ENCODE peak calls at places on chromosome 4, in six cellular contexts. D, Q, W, P, F and T are unnamed samples.

GRCh38 chr4:53043096-53043495 is 181.0 kb downstream of the RASL11B start:
- DNase-seq in D (no peak), Q (no peak), W (no peak), P (no peak), F (no peak), T (no peak)

GRCh38 chr4:123748806-123749205 is 352.2 kb downstream of the SPRY1 start:
- DNase-seq in D (no peak), Q (no peak), W (no peak), P (no peak), F (no peak), T (no peak)

GRCh38 chr4:63607186-63607872 is 801.9 kb downstream of the TECRL start:
- DNase-seq in D (no peak), Q (no peak), W (no peak), P (no peak), F (no peak), T (no peak)

GRCh38 chr4:4693258-4693657 is 151.4 kb upstream of the STX18 start:
- DNase-seq in D (no peak), Q (no peak), W (no peak), P (no peak), F (no peak), T (no peak)

GRCh38 chr4:13762126-13762525 is 134.6 kb upstream of the BOD1L1 start:
- DNase-seq in D (no peak), Q (no peak), W (no peak), P (no peak), F (no peak), T (no peak)

GRCh38 chr4:41203169-41203568 is 11.2 kb downstream of the APBB2 start:
- DNase-seq in D (no peak), Q (no peak), W (no peak), P (no peak), F (no peak), T (no peak)

GRCh38 chr4:168880087-168880675 is 129.9 kb downstream of the CBR4 start:
- DNase-seq in D (no peak), Q (no peak), W (no peak), P (no peak), F (no peak), T (no peak)

GRCh38 chr4:139465922-139466321 is 12.0 kb downstream of the RAB33B start:
- DNase-seq in D (no peak), Q (no peak), W (no peak), P (no peak), F (no peak), T (no peak)

GRCh38 chr4:107709916-107710315 is 10.1 kb downstream of the PAPSS1 start:
- DNase-seq in D (no peak), Q (no peak), W (no peak), P (no peak), F (no peak), T (no peak)

GRCh38 chr4:68410149-68410548 is 37.1 kb upstream of the TMPRSS11E start:
- DNase-seq in D (no peak), Q (no peak), W (no peak), P (no peak), F (no peak), T (no peak)

GRCh38 chr4:68406479-68406859 is 40.8 kb upstream of the TMPRSS11E start:
- DNase-seq in D (no peak), Q (no peak), W (no peak), P (no peak), F (no peak), T (no peak)

GRCh38 chr4:68410643-68411042 is 36.6 kb upstream of the TMPRSS11E start:
- DNase-seq in D (no peak), Q (no peak), W (no peak), P (no peak), F (no peak), T (no peak)

GRCh38 chr4:68404153-68404552 is 43.1 kb upstream of the TMPRSS11E start:
- DNase-seq in D (no peak), Q (no peak), W (no peak), P (no peak), F (no peak), T (no peak)

GRCh38 chr4:68407868-68408190 is 39.4 kb upstream of the TMPRSS11E start:
- DNase-seq in D (no peak), Q (no peak), W (no peak), P (no peak), F (no peak), T (no peak)
- TF ChIP-seq POLR2A in D (no peak), Q (no peak), W (no peak), P (no peak), F (no peak), T (no peak)

DNA sequence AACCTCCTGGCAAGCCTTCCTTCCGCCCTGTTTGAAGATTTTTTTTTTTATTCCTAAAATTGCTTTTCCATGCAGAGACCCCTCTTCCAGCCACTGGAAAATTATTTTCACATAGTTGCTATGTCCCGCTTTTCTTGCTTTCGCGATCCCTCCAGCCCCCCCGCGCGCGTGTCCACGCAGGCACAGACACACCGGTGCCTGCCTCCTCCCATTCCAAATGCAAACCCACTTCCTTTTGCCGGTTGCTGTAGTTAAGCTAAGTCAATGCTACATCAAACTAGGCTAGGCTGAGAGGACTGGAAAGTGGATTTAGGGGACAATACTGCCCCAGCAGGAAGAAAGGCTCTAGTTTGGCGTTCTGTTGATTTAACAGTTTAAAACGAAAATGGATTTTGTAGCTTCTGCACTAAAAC is 111.0 kb downstream of the DHX15 start:
- DNase-seq in D (no peak), Q (no peak), W (peak; percentile 83), P (no peak), F (peak; percentile 48), T (no peak)
- H3K27ac ChIP-seq in D (peak overlapping the region; percentile 92), Q (no peak overlapping the region), W (no peak overlapping the region), P (no peak overlapping the region), F (peak overlapping the region; percentile 76), T (peak overlapping the region; percentile 39)

DNA sequence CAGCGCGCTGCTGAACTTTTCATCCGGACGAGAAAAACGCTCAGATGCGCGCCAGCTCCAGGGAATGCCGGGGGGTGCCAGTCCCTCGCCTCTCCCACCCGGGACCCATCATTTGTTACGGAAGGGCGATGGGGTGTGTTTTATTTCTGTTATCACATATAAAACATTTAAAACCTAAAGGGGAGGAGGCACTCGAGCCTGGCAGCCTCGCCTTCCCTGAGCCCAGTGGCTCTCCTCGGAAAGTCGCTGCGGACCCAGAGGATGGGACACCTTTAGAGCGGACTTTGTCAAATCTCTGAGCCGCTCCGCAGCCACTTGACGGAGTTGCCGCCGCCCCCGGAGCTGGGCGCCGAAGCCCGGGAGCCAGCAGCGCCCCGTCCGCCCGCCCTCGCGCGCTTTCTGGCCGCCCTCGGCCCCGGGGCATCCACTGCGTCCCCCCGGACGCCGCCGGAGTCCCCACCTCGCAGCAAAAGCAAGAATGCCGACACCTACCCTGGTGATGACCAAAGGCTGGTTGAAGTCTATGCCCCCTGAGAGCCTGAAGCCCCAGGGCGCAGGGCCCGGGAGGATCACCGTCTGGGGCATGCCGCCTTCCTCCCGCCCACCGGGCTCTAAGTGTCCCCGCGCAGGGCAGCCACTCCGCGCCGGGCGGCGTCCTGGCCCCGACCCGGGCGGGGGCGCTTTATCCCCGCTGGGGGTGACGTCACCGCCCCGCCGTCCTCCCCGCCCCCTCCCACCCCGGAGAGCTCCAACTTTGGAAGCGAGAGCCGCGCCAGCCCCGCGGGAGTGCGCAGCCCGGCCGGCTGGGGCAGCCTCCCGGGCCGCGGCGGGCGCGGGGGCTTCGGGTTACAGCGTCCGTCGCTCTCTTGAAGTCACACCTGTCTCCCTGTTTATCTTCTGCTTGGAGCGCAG is at the start of gene PDLIM3:
- DNase-seq in D (no peak), Q (peak; percentile 75), W (peak; percentile 93), P (peak; percentile 12), F (peak; percentile 83), T (peak; percentile 73)
- TF ChIP-seq POLR2A in D (peak; percentile 90), Q (no peak), W (peak; percentile 48), P (peak; percentile 66), F (peak; percentile 92), T (peak; percentile 93)

GRCh38 chr4:94508256-94508655 is 56.5 kb downstream of the PDLIM5 start:
- DNase-seq in D (no peak), Q (no peak), W (no peak), P (no peak), F (no peak), T (no peak)

GRCh38 chr4:94507708-94508107 is 56.0 kb downstream of the PDLIM5 start:
- DNase-seq in D (no peak), Q (no peak), W (no peak), P (peak; percentile 82), F (peak; percentile 55), T (peak; percentile 35)

GRCh38 chr4:94508841-94509240 is 57.1 kb downstream of the PDLIM5 start:
- DNase-seq in D (no peak), Q (no peak), W (no peak), P (no peak), F (no peak), T (no peak)

GRCh38 chr4:94507281-94507680 is 55.5 kb downstream of the PDLIM5 start:
- DNase-seq in D (no peak), Q (no peak), W (no peak), P (peak; percentile 73), F (no peak), T (no peak)

GRCh38 chr4:94506822-94507221 is 55.1 kb downstream of the PDLIM5 start:
- DNase-seq in D (no peak), Q (no peak), W (no peak), P (no peak), F (no peak), T (no peak)
- H3K27ac ChIP-seq in D (peak overlapping the region; percentile 51), Q (no peak overlapping the region), W (no peak overlapping the region), P (peak overlapping the region; percentile 80), F (peak overlapping the region; percentile 82), T (no peak overlapping the region)